ENCODE peak calls at places on chromosomes 11 and 22, in eight cellular contexts. T is AG04450, Q is heart left ventricle, G is Peyer's patch, O is HL-60, K is HCT116, D is lower lobe of right lung, H is left ventricle myocardium inferior. P is an unnamed sample.

GRCh38 chr22:20764729-20765128 is 9.2 kb upstream of the SERPIND1 start:
- DNase-seq in Q (no peak), D (no peak), O (no peak), G (no peak), H (no peak), T (no peak), K (no peak), P (no peak)

GRCh38 chr11:119361056-119361787 is 14.7 kb upstream of the MFRP start:
- DNase-seq in K (peak), T (peak), D (peak), H (peak), O (peak), Q (peak), G (peak), P (peak)

GRCh38 chr11:59281177-59281576 is 68.5 kb upstream of the MPEG1 start:
- DNase-seq in O (no peak), K (no peak), T (no peak), D (no peak), H (no peak), G (no peak), Q (no peak), P (no peak)

GRCh38 chr11:73538381-73538872 is 59.5 kb downstream of the FAM168A start:
- DNase-seq in G (no peak), D (no peak), T (no peak), Q (no peak), O (no peak), H (no peak), K (no peak), P (no peak)

GRCh38 chr11:114082767-114083181 is 23.3 kb downstream of the ZBTB16 start:
- DNase-seq in O (peak), G (no peak), H (peak), T (no peak), D (peak), Q (peak), K (no peak), P (no peak)

GRCh38 chr11:8315463-8315862 is 51.8 kb upstream of the LMO1 start:
- DNase-seq in T (no peak), Q (no peak), O (no peak), G (peak), K (no peak), D (no peak), H (no peak), P (no peak)

GRCh38 chr11:114132944-114133394 is 73.5 kb downstream of the ZBTB16 start:
- DNase-seq in H (no peak), K (no peak), G (no peak), T (no peak), O (no peak), Q (no peak), D (no peak), P (no peak)

GRCh38 chr11:117419915-117420485 is 92.3 kb downstream of the CEP164 start:
- DNase-seq in O (no peak), K (no peak), H (no peak), G (no peak), T (no peak), Q (no peak), D (no peak), P (no peak)

GRCh38 chr11:82936261-82936660 is 34.7 kb downstream of the DDIAS start:
- DNase-seq in K (no peak), H (no peak), O (no peak), Q (no peak), D (no peak), G (no peak), T (no peak), P (no peak)

GRCh38 chr11:43868852-43869567 is 11.6 kb upstream of the ALKBH3 start:
- DNase-seq in O (peak), G (no peak), D (no peak), K (no peak), H (no peak), T (no peak), Q (no peak), P (no peak)

GRCh38 chr11:125701858-125702621 is 21.4 kb upstream of the ACRV1 start:
- DNase-seq in Q (no peak), O (no peak), G (no peak), H (no peak), T (no peak), K (no peak), D (no peak), P (no peak)

GRCh38 chr11:58999291-58999680 is 60.0 kb downstream of the GLYATL1 start:
- DNase-seq in T (no peak), Q (no peak), D (no peak), G (no peak), H (no peak), K (no peak), O (peak), P (no peak)

GRCh38 chr11:64444838-64445441 is 86.0 kb downstream of the RPS6KA4 start:
- DNase-seq in Q (no peak), D (no peak), T (no peak), O (no peak), K (peak), H (no peak), G (no peak), P (no peak)

GRCh38 chr11:83722392-83722791 is 436.2 kb upstream of the CCDC90B start:
- DNase-seq in T (no peak), O (no peak), Q (no peak), K (no peak), G (no peak), H (no peak), D (no peak), P (no peak)

GRCh38 chr22:41021655-41022454 is 70.5 kb upstream of the EP300 start:
- DNase-seq in O (peak), K (peak), T (no peak), Q (peak), D (peak), G (peak), H (peak), P (peak)

GRCh38 chr11:69657911-69658605 is 17.1 kb downstream of the LTO1 start:
- DNase-seq in H (no peak), T (no peak), G (peak), Q (peak), D (peak), O (no peak), K (no peak), P (peak)

GRCh38 chr11:37657645-37658044 is 1059.6 kb upstream of the RAG2 start:
- DNase-seq in D (no peak), T (no peak), H (no peak), G (no peak), K (no peak), Q (no peak), O (no peak), P (no peak)

GRCh38 chr11:33721291-33721840 is 14.9 kb downstream of the CD59 start:
- DNase-seq in Q (peak), H (no peak), K (no peak), T (no peak), G (no peak), O (no peak), D (no peak), P (no peak)

GRCh38 chr11:123111465-123111864 is 49.5 kb upstream of the HSPA8 start:
- DNase-seq in D (no peak), O (peak), Q (no peak), H (no peak), T (no peak), K (peak), G (no peak), P (no peak)

GRCh38 chr22:21752276-21752675 is 16.7 kb upstream of the YPEL1 start:
- DNase-seq in Q (no peak), K (no peak), H (no peak), D (no peak), T (no peak), O (no peak), G (no peak), P (no peak)

GRCh38 chr11:68454767-68455166 is 5.8 kb upstream of the PPP6R3 start:
- DNase-seq in O (no peak), H (no peak), T (no peak), D (peak), K (no peak), G (peak), Q (peak), P (peak)

GRCh38 chr11:94926698-94927237 is 46.6 kb downstream of the CWC15 start:
- DNase-seq in T (peak), O (no peak), K (no peak), H (peak), Q (peak), G (no peak), D (peak), P (no peak)

GRCh38 chr11:75969626-75970308 is 154.8 kb downstream of the UVRAG start:
- DNase-seq in H (no peak), K (no peak), O (no peak), T (no peak), G (no peak), Q (no peak), D (no peak), P (no peak)

GRCh38 chr22:19852177-19852781 is 2.4 kb downstream of the GNB1L start:
- DNase-seq in G (no peak), D (no peak), T (no peak), O (no peak), Q (no peak), H (no peak), K (no peak), P (peak)

GRCh38 chr22:30262917-30263741 is 3.5 kb downstream of the OSM start:
- DNase-seq in H (peak), K (no peak), Q (peak), G (peak), T (no peak), O (no peak), D (peak), P (peak)

DNA sequence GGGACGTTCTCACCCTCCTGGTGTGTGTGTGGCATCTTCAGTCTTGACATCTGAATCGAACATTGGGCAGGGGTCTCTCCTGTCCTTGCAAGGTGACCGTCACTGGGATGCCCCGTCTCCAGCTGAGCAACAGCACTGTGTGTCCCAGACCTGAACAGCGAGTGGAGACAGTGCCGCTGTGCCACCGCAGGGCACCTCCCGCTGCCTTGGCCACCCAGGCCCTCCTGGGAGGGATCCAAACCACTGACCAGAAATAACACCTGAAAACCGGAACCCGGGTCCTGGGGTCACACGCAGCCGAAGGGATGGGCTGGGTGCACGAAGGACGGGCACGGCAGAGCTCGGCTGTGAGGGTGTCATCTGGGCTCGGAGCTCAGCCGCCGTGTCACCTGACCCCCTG is 102.2 kb downstream of the BRD1 start:
- DNase-seq in O (no peak), D (no peak), H (no peak), K (no peak), Q (no peak), T (no peak), G (no peak), P (no peak)
- H3K4me3 ChIP-seq in O (no peak), D (no peak), H (no peak), K (no peak), Q (no peak), T (no peak), G (no peak), P (no peak)

GRCh38 chr22:37177221-37177620 is 10.8 kb downstream of the C1QTNF6 start:
- DNase-seq in G (no peak), T (no peak), Q (peak), H (no peak), O (no peak), K (no peak), D (no peak), P (peak)
- H3K27ac ChIP-seq in G (no peak), T (no peak), Q (peak), H (peak), O (peak), K (no peak), D (peak), P (no peak)

GRCh38 chr11:36622431-36623136 is 24.5 kb upstream of the RAG2 start:
- DNase-seq in G (no peak), O (no peak), Q (no peak), T (peak), K (peak), D (no peak), H (no peak), P (no peak)
- TF ChIP-seq CTCF in G (peak), O (peak), Q (peak), T (peak), K (peak), D (peak), H (peak), P (peak)

GRCh38 chr11:127000991-127001390 is 421 bp upstream of the KIRREL3 start:
- DNase-seq in G (no peak), H (no peak), T (no peak), Q (no peak), O (no peak), D (no peak), K (no peak), P (no peak)
- H3K4me3 ChIP-seq in G (no peak), H (peak), T (peak), Q (no peak), O (no peak), D (peak), K (no peak), P (peak)

DNA sequence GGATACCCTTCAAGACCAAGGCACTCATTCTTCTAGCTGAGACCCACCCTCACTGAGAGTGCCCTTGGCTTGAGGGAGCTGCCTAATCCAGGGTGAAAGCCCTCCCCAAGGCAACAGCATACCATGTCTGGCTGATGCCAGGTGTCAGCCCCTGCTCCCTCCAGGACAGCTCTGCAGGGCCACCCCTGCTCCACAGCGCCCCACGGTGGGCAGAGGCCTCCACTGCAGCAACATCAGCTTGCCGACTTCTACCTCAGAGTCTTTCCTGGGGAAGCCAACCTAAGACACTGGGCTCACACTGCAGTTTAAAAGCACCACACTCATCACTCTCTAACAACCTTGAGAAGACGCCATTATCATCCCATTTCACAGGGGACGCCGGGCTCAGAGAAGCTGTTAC is 29.0 kb downstream of the TTLL1 start:
- DNase-seq in O (peak), H (no peak), D (peak), T (no peak), G (peak), K (no peak), Q (no peak), P (no peak)
- H3K27ac ChIP-seq in O (no peak), H (no peak), D (no peak), T (no peak), G (no peak), K (no peak), Q (no peak), P (no peak)

GRCh38 chr11:61587541-61587941 is 6.7 kb upstream of the SYT7 start:
- DNase-seq in K (no peak), H (peak), O (no peak), G (peak), Q (peak), D (peak), T (no peak), P (no peak)

GRCh38 chr11:61592176-61592575 is 11.3 kb upstream of the SYT7 start:
- DNase-seq in T (no peak), O (no peak), Q (no peak), D (no peak), K (no peak), H (no peak), G (no peak), P (no peak)

GRCh38 chr11:61586792-61587430 is 6.0 kb upstream of the SYT7 start:
- DNase-seq in G (no peak), K (no peak), T (no peak), O (no peak), H (no peak), D (no peak), Q (no peak), P (no peak)

GRCh38 chr11:61587951-61588695 is 7.2 kb upstream of the SYT7 start:
- DNase-seq in D (peak), Q (peak), O (no peak), G (peak), H (peak), K (peak), T (no peak), P (peak)

GRCh38 chr11:61589961-61590360 is 9.1 kb upstream of the SYT7 start:
- DNase-seq in Q (no peak), D (no peak), K (no peak), T (no peak), G (no peak), O (no peak), H (no peak), P (no peak)
- TF ChIP-seq CTCF in Q (no peak), D (no peak), K (no peak), T (no peak), G (no peak), O (no peak), H (no peak), P (no peak)

GRCh38 chr22:29072979-29073617 is at the start of gene KREMEN1:
- DNase-seq in Q (no peak), D (no peak), G (no peak), H (no peak), K (no peak), O (no peak), T (no peak), P (no peak)
- H3K4me3 ChIP-seq in Q (peak), D (peak), G (peak), H (peak), K (peak), O (peak), T (peak), P (peak)

DNA sequence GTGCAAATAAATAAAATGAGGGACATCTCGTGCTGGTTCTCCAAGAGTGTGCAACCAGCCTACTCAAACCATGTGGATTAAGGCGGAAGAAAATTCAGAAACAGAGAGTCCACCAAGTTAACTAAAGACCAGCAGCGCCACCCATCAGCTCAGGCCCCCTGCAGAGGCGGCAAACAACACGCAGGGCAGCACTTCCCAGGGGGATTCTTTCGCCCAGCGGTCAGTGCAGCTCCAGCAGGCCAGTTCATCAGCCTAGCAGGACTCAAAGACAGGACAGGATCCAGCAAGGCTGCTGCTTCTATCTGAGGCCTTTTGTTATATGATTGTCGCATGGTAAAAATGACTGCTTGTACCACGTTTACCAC is 51.7 kb downstream of the PACSIN2 start:
- DNase-seq in O (no peak), H (no peak), Q (no peak), G (no peak), T (no peak), D (no peak), K (no peak), P (no peak)
- H3K27ac ChIP-seq in O (peak), H (peak), Q (no peak), G (peak), T (no peak), D (peak), K (no peak), P (no peak)

GRCh38 chr11:120385110-120385509 is 48.9 kb downstream of the ARHGEF12 start:
- DNase-seq in H (no peak), K (no peak), G (no peak), T (no peak), O (no peak), Q (no peak), D (no peak), P (no peak)
- TF ChIP-seq CTCF in H (no peak), K (no peak), G (no peak), T (no peak), O (no peak), Q (no peak), D (no peak), P (no peak)

GRCh38 chr22:45865561-45866397 is 111.2 kb downstream of the WNT7B start:
- DNase-seq in G (no peak), K (no peak), T (no peak), Q (no peak), D (peak), O (no peak), H (no peak), P (no peak)

GRCh38 chr22:45868586-45869443 is 108.1 kb downstream of the WNT7B start:
- DNase-seq in H (no peak), D (peak), G (peak), T (no peak), Q (no peak), K (no peak), O (no peak), P (no peak)

GRCh38 chr22:45866398-45867117 is 110.4 kb downstream of the WNT7B start:
- DNase-seq in K (no peak), D (peak), Q (no peak), G (no peak), O (no peak), H (no peak), T (no peak), P (no peak)

GRCh38 chr22:45867906-45868555 is 108.9 kb downstream of the WNT7B start:
- DNase-seq in Q (no peak), T (no peak), D (no peak), H (no peak), G (no peak), K (no peak), O (no peak), P (no peak)

DNA sequence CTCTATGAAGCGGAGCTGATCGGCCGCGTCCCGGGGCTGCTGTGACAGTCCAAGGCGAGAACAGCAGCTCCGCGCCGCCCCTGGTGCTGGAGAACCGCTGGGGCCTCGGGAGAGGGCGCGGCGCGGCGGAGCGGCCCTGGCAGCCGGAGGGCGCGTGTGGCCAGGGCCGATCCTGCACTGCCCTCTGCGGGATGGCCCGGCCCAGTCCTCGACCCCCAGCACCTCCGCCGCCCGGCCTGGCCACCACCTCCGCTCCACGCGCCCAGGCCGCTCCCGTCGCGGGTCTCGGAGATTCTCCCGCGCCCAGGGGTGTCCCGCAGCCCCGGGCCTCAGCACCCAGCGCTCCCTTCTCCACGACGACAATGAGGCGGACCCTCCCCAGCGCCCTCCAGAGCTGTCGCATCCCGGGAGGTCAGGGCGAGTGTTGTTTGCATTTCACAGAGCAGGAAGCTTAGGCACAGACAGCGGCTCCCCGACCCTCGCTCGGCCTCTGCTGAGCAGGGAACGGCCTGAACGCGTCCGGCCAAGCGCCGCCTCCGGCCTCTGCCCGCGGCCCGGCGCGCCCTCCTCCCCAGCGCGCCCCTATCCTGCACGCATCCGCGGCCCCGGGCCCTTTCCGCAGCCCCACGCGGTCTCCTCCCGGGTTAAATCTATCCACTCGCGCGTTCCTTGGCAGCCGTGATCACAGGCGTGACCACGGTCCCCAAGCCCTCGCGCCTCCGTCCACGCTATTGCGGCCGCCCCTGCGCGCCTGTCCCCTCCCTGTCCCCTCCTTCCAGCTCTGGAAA is 109.7 kb downstream of the WNT7B start:
- DNase-seq in Q (no peak), G (no peak), K (no peak), H (no peak), O (no peak), T (no peak), D (peak), P (no peak)
- H3K4me3 ChIP-seq in Q (no peak), G (no peak), K (no peak), H (peak), O (no peak), T (peak), D (peak), P (no peak)

P was measured in dorsolateral prefrontal cortex.